ENCODE peak calls at places on chromosomes 12 and 14, in five cellular contexts. T is renal cortical epithelial cell, U is thoracic aorta, M is NCI-H146, E is cardiac fibroblast. C is an unnamed sample.

GRCh38 chr12:2537868-2538541 is 256.8 kb upstream of the FKBP4 start:
- DNase-seq in E (no peak), U (no peak), M (no peak), T (peak; percentile 7), C (no peak)

GRCh38 chr12:116370004-116370404 is 92.5 kb upstream of the MED13L start:
- DNase-seq in T (peak; percentile 82), E (peak; percentile 93), U (no peak), M (no peak), C (no peak)

GRCh38 chr14:56587701-56588100 is 8.1 kb downstream of the TMEM260 start:
- DNase-seq in T (no peak), M (no peak), U (no peak), E (no peak), C (no peak)

GRCh38 chr14:50929506-50929905 is 14.8 kb downstream of the PYGL start:
- DNase-seq in T (no peak), U (no peak), M (no peak), E (no peak), C (no peak)

GRCh38 chr12:2636741-2637140 is 158.0 kb upstream of the FKBP4 start:
- DNase-seq in M (no peak), T (no peak), U (no peak), E (no peak), C (no peak)

GRCh38 chr14:79279645-79280399 is 931.5 kb downstream of the DIO2 start:
- DNase-seq in U (no peak), T (no peak), E (peak; percentile 24), M (peak; percentile 24), C (no peak)

GRCh38 chr12:130958557-130959140 is 4.9 kb downstream of the ADGRD1 start:
- DNase-seq in E (no peak), M (no peak), T (no peak), U (no peak), C (no peak)

GRCh38 chr14:29390046-29390841 is 537.4 kb downstream of the PRKD1 start:
- DNase-seq in T (no peak), U (no peak), E (no peak), M (peak; percentile 98), C (no peak)

GRCh38 chr14:45135181-45135580 is 549 bp upstream of the FANCM start:
- DNase-seq in U (no peak), T (peak; percentile 23), E (no peak), M (peak; percentile 21), C (no peak)

GRCh38 chr14:91363776-91364523 is 53.7 kb downstream of the CCDC88C start:
- DNase-seq in E (no peak), U (no peak), M (no peak), T (no peak), C (no peak)

GRCh38 chr14:45891417-45892080 is 638.5 kb upstream of the MIS18BP1 start:
- DNase-seq in M (peak; percentile 97), T (peak; percentile 72), U (no peak), E (no peak), C (no peak)

C was measured in GF-D8.